ENCODE peak calls at places on chromosomes 11 and 22, in four cellular contexts. W is kidney epithelial cell, H is cardiac fibroblast, G is dorsolateral prefrontal cortex. E is an unnamed sample.

GRCh38 chr11:67178421-67178820 is 59.4 kb downstream of the KDM2A start:
- DNase-seq in H (no peak), W (no peak), G (no peak), E (no peak)

GRCh38 chr22:49948958-49949913 is 11.3 kb upstream of the PIM3 start:
- DNase-seq in W (no peak), H (no peak), G (no peak), E (no peak)

GRCh38 chr22:39253427-39254070 is 8.8 kb upstream of the PDGFB start:
- DNase-seq in H (peak), W (peak), G (peak), E (no peak)

GRCh38 chr22:20786536-20786979 is 12.6 kb downstream of the SERPIND1 start:
- DNase-seq in W (no peak), H (no peak), G (no peak), E (no peak)

GRCh38 chr11:1197431-1197885 is 25.4 kb upstream of the MUC5B start:
- DNase-seq in W (no peak), G (no peak), H (no peak), E (no peak)

GRCh38 chr22:45834241-45834640 is 142.7 kb downstream of the WNT7B start:
- DNase-seq in G (no peak), H (no peak), W (no peak), E (no peak)

GRCh38 chr11:128483211-128483788 is 104.1 kb downstream of the ETS1 start:
- DNase-seq in G (no peak), H (no peak), W (no peak), E (no peak)

GRCh38 chr11:59689015-59689414 is 20.2 kb upstream of the PATL1 start:
- DNase-seq in H (no peak), W (no peak), G (no peak), E (no peak)

GRCh38 chr11:14015711-14016110 is 53.2 kb downstream of the SPON1 start:
- DNase-seq in G (no peak), H (peak), W (peak), E (no peak)

GRCh38 chr11:122367809-122368231 is 251.8 kb upstream of the BLID start:
- DNase-seq in G (no peak), H (peak), W (no peak), E (no peak)

GRCh38 chr11:72954860-72955259 is 140.6 kb downstream of the ATG16L2 start:
- DNase-seq in W (no peak), G (no peak), H (no peak), E (no peak)

GRCh38 chr11:14073821-14074529 is 111.5 kb downstream of the SPON1 start:
- DNase-seq in W (no peak), G (no peak), H (peak), E (no peak)

GRCh38 chr11:21969841-21970240 is 223.0 kb upstream of the ANO5 start:
- DNase-seq in H (no peak), G (no peak), W (no peak), E (no peak)

GRCh38 chr11:103964390-103964789 is 72.0 kb upstream of the DDI1 start:
- DNase-seq in H (no peak), G (no peak), W (no peak), E (no peak)

GRCh38 chr11:103322861-103323260 is 213.6 kb downstream of the DYNC2H1 start:
- DNase-seq in W (no peak), H (no peak), G (no peak), E (no peak)

GRCh38 chr11:75728992-75729391 is 11.4 kb downstream of the MOGAT2 start:
- DNase-seq in H (no peak), W (no peak), G (no peak), E (no peak)

GRCh38 chr11:10376061-10376460 is 71.2 kb downstream of the ADM start:
- DNase-seq in H (no peak), G (no peak), W (no peak), E (no peak)

GRCh38 chr22:38865201-38866023 is 6.6 kb downstream of the CBX6 start:
- DNase-seq in W (no peak), G (no peak), H (no peak), E (no peak)

GRCh38 chr11:94948070-94948617 is 25.2 kb downstream of the CWC15 start:
- DNase-seq in W (peak), H (peak), G (no peak), E (no peak)

GRCh38 chr11:31340903-31341572 is 28.5 kb downstream of the DCDC1 start:
- DNase-seq in H (peak), W (no peak), G (no peak), E (no peak)

GRCh38 chr11:93287434-93287833 is 43.1 kb upstream of the DEUP1 start:
- DNase-seq in H (no peak), G (no peak), W (peak), E (no peak)

GRCh38 chr11:87878373-87878779 is 296.9 kb downstream of the RAB38 start:
- DNase-seq in W (peak), H (peak), G (peak), E (no peak)

GRCh38 chr11:66228521-66228920 is 39.9 kb upstream of the RAB1B start:
- DNase-seq in W (no peak), G (no peak), H (no peak), E (no peak)

GRCh38 chr22:17872491-17872890 is 98.2 kb upstream of the BID start:
- DNase-seq in W (peak), G (no peak), H (no peak), E (no peak)

GRCh38 chr22:49156662-49157285 is 670.9 kb downstream of the BRD1 start:
- DNase-seq in G (no peak), H (no peak), W (no peak), E (no peak)

GRCh38 chr11:134071306-134071705 is 2.4 kb downstream of the JAM3 start:
- DNase-seq in W (no peak), G (no peak), H (no peak), E (no peak)

GRCh38 chr11:134272381-134273316 is 3.5 kb upstream of the GLB1L3 start:
- DNase-seq in H (peak), W (no peak), G (peak), E (no peak)

GRCh38 chr11:61792310-61793083 is at the start of the genes FEN1 and TMEM258:
- DNase-seq in W (peak), G (peak), H (peak), E (peak)
- TF ChIP-seq CTCF in W (no peak), G (no peak), H (no peak), E (no peak)

DNA sequence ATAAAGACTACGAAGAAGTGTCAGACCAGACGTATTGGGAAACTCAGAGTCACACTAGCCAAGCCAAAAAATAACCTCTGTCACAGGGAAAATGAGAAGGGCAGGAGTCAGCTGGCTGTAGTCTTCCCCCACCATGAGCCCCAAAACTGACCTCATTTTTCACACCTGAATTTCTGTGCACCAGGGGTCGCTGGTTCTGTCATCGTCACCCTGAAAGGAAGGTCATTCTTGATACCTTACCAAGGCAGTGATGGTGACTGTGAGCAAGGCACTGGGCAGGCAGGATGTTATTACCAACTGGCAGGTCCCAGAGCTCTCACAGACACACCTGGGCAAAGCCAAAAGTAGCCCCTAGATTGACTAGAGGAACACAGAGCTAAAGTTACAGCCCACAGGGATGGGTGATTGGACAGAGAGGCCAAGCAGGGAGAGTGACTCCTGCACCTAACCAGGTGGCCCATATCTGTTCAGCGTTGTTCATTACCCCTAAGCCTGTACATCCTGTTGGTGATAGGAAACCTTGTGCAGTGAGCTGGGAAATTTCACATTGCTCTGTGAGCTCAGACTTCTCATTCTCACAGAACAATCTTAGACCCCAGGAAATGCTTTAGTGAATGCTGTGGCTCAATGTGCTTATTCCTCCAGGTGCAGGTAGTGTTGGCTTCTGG is 32.3 kb upstream of the OR56A1 start:
- DNase-seq in W (no peak), G (no peak), H (no peak), E (no peak)
- TF ChIP-seq CTCF in W (no peak), G (no peak), H (no peak), E (no peak)

GRCh38 chr11:11988862-11989261 is 19.6 kb downstream of the DKK3 start:
- DNase-seq in W (no peak), G (no peak), H (no peak), E (no peak)

GRCh38 chr11:11985016-11985715 is 23.3 kb downstream of the DKK3 start:
- DNase-seq in G (no peak), W (no peak), H (peak), E (no peak)

GRCh38 chr11:11988099-11988651 is 20.3 kb downstream of the DKK3 start:
- DNase-seq in H (peak), W (no peak), G (no peak), E (no peak)

GRCh38 chr11:11985954-11986949 is 22.2 kb downstream of the DKK3 start:
- DNase-seq in G (peak), W (no peak), H (no peak), E (no peak)

DNA sequence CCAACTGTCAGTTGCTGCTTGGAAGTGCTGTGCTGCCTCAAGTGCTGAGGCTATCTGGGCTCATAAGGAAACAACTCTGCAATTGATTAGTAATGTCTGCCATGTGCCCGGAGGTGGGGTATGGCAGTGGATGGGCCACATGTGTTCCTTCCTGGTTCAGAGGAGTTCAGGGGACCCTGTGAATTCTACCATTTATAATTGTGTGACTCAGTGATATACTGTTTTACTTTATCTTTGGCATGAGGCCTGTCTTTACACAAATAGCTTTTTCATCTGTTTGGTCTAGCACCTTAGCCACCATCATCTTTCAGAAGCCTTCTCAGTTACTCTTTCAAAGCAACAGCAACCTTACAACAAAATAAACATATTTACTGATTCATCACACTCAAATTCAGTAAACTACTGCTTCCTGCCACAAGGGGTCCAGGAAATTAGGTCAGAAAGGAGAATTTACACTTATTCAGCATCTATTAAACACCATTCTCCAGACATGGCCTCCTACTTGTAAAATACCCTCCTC is 20.9 kb downstream of the DKK3 start:
- DNase-seq in W (no peak), G (no peak), H (peak), E (no peak)
- TF ChIP-seq CTCF in W (peak), G (no peak), H (peak), E (no peak)

DNA sequence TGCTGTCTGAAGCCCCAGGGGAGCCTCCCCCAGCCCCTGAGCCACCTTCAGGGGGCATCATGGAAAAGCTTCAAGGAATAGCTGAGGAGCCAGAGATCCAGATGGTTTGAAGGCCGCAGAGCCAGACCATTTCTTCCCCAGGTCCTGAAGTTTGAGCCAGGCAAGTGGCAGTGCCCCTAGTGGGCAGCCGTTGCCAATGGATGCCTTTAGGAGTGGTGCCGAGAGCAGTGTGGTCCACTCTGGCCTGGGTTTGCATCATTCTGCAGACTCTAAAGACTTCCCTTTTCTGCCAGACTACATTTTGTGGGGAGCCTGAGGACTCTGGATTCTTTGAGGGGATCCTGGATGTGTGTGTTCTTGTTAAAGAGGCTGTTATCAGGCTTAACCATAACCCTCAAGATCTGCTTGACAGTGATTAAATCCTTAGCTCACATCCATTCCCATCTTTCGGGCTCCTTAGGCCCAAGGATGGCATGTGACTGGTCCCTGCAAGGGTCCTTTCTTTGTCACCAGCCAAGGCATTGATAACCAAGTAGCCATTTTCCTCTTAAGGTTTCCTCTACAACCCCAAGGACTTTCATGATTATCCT is 13.1 kb downstream of the HINFP start:
- DNase-seq in G (no peak), H (peak), W (no peak), E (no peak)
- TF ChIP-seq CTCF in G (peak), H (peak), W (peak), E (peak)

GRCh38 chr11:27506200-27507182 is at the start of gene LIN7C:
- DNase-seq in W (peak), G (peak), H (peak), E (peak)
- TF ChIP-seq CTCF in W (no peak), G (no peak), H (no peak), E (no peak)

GRCh38 chr11:17927643-17928343 is 85.1 kb downstream of the SERGEF start:
- DNase-seq in H (peak), W (no peak), G (no peak), E (no peak)
- TF ChIP-seq CTCF in H (no peak), W (no peak), G (no peak), E (no peak)

E was measured in D721Med.